ENCODE peak calls at places on chromosomes 11 and 22, in ten cellular contexts. T is sigmoid colon, I is A549, D is lower lobe of right lung, Z is neural progenitor cell, R is tibial nerve, P is mammary epithelial cell, S is heart right ventricle, O is mesenchymal stem cell, K is BE2C. A is an unnamed sample.

GRCh38 chr11:70616938-70617674 is 218.8 kb downstream of the CTTN start:
- DNase-seq in T (no peak), I (no peak), D (no peak), Z (no peak), R (no peak), P (no peak), S (no peak), O (no peak), K (no peak), A (no peak)

GRCh38 chr22:24133187-24133965 is 47.9 kb upstream of the SUSD2 start:
- DNase-seq in T (peak; percentile 75), I (no peak), D (peak; percentile 67), Z (no peak), R (no peak), P (no peak), S (no peak), O (peak; percentile 36), K (no peak), A (no peak)

GRCh38 chr11:57762235-57762866 is 749 bp downstream of the CTNND1 start:
- DNase-seq in T (no peak), I (peak; percentile 31), D (no peak), Z (peak; percentile 35), R (no peak), P (no peak), S (no peak), O (peak; percentile 22), K (no peak), A (no peak)

GRCh38 chr11:19811391-19811790 is 98.8 kb downstream of the NAV2 start:
- DNase-seq in T (no peak), I (no peak), D (no peak), Z (no peak), R (no peak), P (no peak), S (no peak), O (no peak), K (no peak), A (no peak)

GRCh38 chr22:24095816-24096215 is 84.7 kb downstream of the CABIN1 start:
- DNase-seq in T (peak; percentile 45), I (no peak), D (no peak), Z (no peak), R (no peak), P (no peak), S (no peak), O (no peak), K (no peak), A (no peak)

GRCh38 chr11:134342572-134343340 is 11.0 kb downstream of the GLB1L2 start:
- DNase-seq in T (peak; percentile 49), I (no peak), D (no peak), Z (no peak), R (no peak), P (no peak), S (no peak), O (no peak), K (no peak), A (no peak)

GRCh38 chr11:62030071-62030684 is 62.7 kb upstream of the FTH1 start:
- DNase-seq in T (no peak), I (no peak), D (no peak), Z (peak; percentile 23), R (no peak), P (no peak), S (no peak), O (no peak), K (no peak), A (peak; percentile 37)

GRCh38 chr11:110433393-110434333 is 3.9 kb downstream of the FDX1 start:
- DNase-seq in T (no peak), I (no peak), D (no peak), Z (no peak), R (no peak), P (peak; percentile 25), S (no peak), O (peak; percentile 47), K (no peak), A (peak; percentile 55)

GRCh38 chr22:41909290-41910049 is 5.4 kb downstream of the SHISA8 start:
- DNase-seq in T (no peak), I (no peak), D (no peak), Z (peak; percentile 58), R (no peak), P (no peak), S (no peak), O (no peak), K (no peak), A (no peak)

GRCh38 chr22:41555325-41555724 is 5.5 kb upstream of the CSDC2 start:
- DNase-seq in T (no peak), I (no peak), D (no peak), Z (no peak), R (no peak), P (no peak), S (no peak), O (no peak), K (peak; percentile 71), A (no peak)

GRCh38 chr11:9982127-9982795 is 311.8 kb downstream of the SBF2 start:
- DNase-seq in T (no peak), I (no peak), D (no peak), Z (no peak), R (no peak), P (peak; percentile 74), S (no peak), O (no peak), K (no peak), A (no peak)

GRCh38 chr11:62242021-62242420 is at the start of gene SCGB1D2:
- DNase-seq in T (no peak), I (peak; percentile 23), D (no peak), Z (peak; percentile 15), R (no peak), P (peak; percentile 46), S (peak; percentile 57), O (no peak), K (peak; percentile 10), A (no peak)

GRCh38 chr11:16030664-16031063 is 325.7 kb downstream of the SOX6 start:
- DNase-seq in T (no peak), I (no peak), D (no peak), Z (no peak), R (no peak), P (no peak), S (no peak), O (peak; percentile 27), K (no peak), A (no peak)

GRCh38 chr22:30169002-30169401 is 77.6 kb downstream of the LIF start:
- DNase-seq in T (no peak), I (no peak), D (no peak), Z (no peak), R (no peak), P (no peak), S (no peak), O (no peak), K (no peak), A (no peak)

GRCh38 chr22:41682033-41682807 is 6.4 kb downstream of the SNU13 start:
- DNase-seq in T (peak; percentile 94), I (no peak), D (peak; percentile 87), Z (peak; percentile 83), R (peak; percentile 72), P (peak; percentile 75), S (peak; percentile 88), O (peak; percentile 91), K (peak; percentile 85), A (no peak)

GRCh38 chr11:125224391-125225015 is 60.0 kb downstream of the PKNOX2 start:
- DNase-seq in T (peak; percentile 68), I (no peak), D (no peak), Z (peak; percentile 43), R (peak; percentile 37), P (peak; percentile 4), S (peak; percentile 25), O (peak; percentile 27), K (no peak), A (no peak)

GRCh38 chr22:48884292-48884691 is 943.4 kb downstream of the BRD1 start:
- DNase-seq in T (peak; percentile 50), I (no peak), D (peak; percentile 23), Z (no peak), R (no peak), P (no peak), S (no peak), O (no peak), K (no peak), A (no peak)

GRCh38 chr11:104422320-104422944 is 258.5 kb upstream of the PDGFD start:
- DNase-seq in T (no peak), I (no peak), D (peak; percentile 36), Z (no peak), R (no peak), P (no peak), S (peak; percentile 4), O (no peak), K (no peak), A (no peak)

GRCh38 chr22:36358533-36359171 is 29.1 kb downstream of the MYH9 start:
- DNase-seq in T (peak; percentile 86), I (no peak), D (no peak), Z (no peak), R (no peak), P (no peak), S (no peak), O (no peak), K (no peak), A (no peak)
- H3K4me1 ChIP-seq in T (peaks cover 99% of the 10 kb centered on the region), I (peaks cover 99% of the 10 kb centered on the region), D (peaks cover 97% of the 10 kb centered on the region), Z (peaks cover 36% of the 10 kb centered on the region), R (peaks cover 66% of the 10 kb centered on the region), P (peaks cover 90% of the 10 kb centered on the region), S (peaks cover 94% of the 10 kb centered on the region), O (peaks cover 53% of the 10 kb centered on the region), K (no peaks in the 10 kb centered on the region), A (peaks cover 12% of the 10 kb centered on the region)

GRCh38 chr11:64358536-64358906 is 441 bp upstream of the RPS6KA4 start:
- DNase-seq in T (no peak), I (no peak), D (no peak), Z (no peak), R (no peak), P (peak; percentile 23), S (no peak), O (no peak), K (no peak), A (no peak)
- H3K4me3 ChIP-seq in T (peak overlapping the region; percentile 85), I (peak overlapping the region; percentile 73), D (peak overlapping the region; percentile 91), Z (peak overlapping the region; percentile 69), R (peak overlapping the region; percentile 73), P (peak overlapping the region; percentile 37), S (peak overlapping the region; percentile 97), O (peak overlapping the region; percentile 99), K (peak overlapping the region; percentile 54), A (peak overlapping the region; percentile 61)

GRCh38 chr11:1506981-1507380 is 20.4 kb upstream of the MOB2 start:
- DNase-seq in T (no peak), I (no peak), D (peak; percentile 41), Z (no peak), R (no peak), P (no peak), S (no peak), O (no peak), K (no peak), A (no peak)
- H3K4me1 ChIP-seq in T (peaks cover 62% of the 10 kb centered on the region), I (no peaks in the 10 kb centered on the region), D (peaks cover 69% of the 10 kb centered on the region), Z (peaks cover 13% of the 10 kb centered on the region), R (peaks cover 46% of the 10 kb centered on the region), P (no peaks in the 10 kb centered on the region), S (peaks cover 77% of the 10 kb centered on the region), O (peaks cover 9% of the 10 kb centered on the region), K (no peaks in the 10 kb centered on the region), A (no peaks in the 10 kb centered on the region)

DNA sequence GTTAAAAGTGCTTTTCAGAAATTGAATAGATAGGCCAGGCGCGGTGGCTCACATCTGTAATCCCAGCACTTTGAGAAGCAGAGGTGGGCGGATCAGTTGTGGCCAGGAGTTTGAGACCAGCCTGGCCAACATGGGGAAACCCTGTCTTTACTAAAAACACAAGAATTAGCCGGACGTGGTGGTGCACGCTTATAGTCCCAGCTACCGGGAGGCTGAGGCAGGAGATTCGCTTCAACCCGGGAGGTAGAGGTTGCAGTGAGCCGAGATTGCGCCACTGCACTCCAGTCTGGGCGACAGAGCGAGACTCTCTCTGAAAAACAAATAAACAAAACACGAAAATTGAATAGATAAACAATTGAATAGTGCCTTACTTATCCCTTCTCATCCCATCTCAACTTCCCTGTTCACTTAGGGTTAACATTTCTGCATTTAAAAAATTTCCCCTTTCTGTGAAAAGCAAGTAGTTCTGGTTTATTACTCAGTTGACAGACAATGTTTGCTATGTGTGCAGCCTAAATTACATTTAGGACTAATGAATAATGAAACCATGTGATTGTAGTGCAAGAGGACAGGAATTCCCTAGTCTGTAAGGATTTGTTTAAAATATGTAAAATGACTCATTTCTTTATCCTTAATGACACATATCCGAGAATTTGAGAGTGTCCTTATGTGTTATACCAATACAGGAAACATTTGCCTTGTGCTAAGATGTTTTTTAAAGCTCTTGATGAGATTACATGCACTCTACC is 6.0 kb downstream of the RNF169 start:
- DNase-seq in T (no peak), I (peak; percentile 39), D (no peak), Z (no peak), R (no peak), P (peak; percentile 91), S (no peak), O (peak; percentile 95), K (no peak), A (no peak)
- H3K4me3 ChIP-seq in T (no peak overlapping the region), I (peak overlapping the region; percentile 30), D (no peak overlapping the region), Z (no peak overlapping the region), R (no peak overlapping the region), P (peak overlapping the region; percentile 6), S (no peak overlapping the region), O (peak overlapping the region; percentile 46), K (no peak overlapping the region), A (no peak overlapping the region)

A was measured in HAP-1.